ENCODE peak calls at places on chromosomes 2 and 18, in nine cellular contexts. M is dorsolateral prefrontal cortex; H is EH; G is effector CD4-positive, alpha-beta T cell; P is AG10803; S is NCI-H2081 treated with DMSO at 0.1 percent for 48 hours; W is GM23338; N is body of pancreas; O is astrocyte. X is an unnamed sample.

GRCh38 chr2:168910330-168910729 is 9.2 kb downstream of the G6PC2 start:
- DNase-seq in S (no peak), W (no peak), P (no peak), M (no peak), N (no peak), O (no peak), G (no peak), H (no peak), X (no peak)

GRCh38 chr2:210190345-210190744 is 19.1 kb upstream of the KANSL1L start:
- DNase-seq in H (no peak), N (no peak), P (no peak), W (no peak), G (no peak), O (no peak), S (no peak), M (no peak), X (no peak)

GRCh38 chr2:158495175-158495574 is 38.4 kb downstream of the PKP4 start:
- DNase-seq in G (no peak), W (no peak), S (no peak), N (no peak), O (peak; percentile 83), H (peak; percentile 93), P (peak; percentile 91), M (no peak), X (no peak)

GRCh38 chr2:209662091-209662490 is 109.5 kb upstream of the UNC80 start:
- DNase-seq in W (no peak), M (no peak), N (no peak), H (no peak), G (no peak), P (no peak), O (no peak), S (no peak), X (no peak)

GRCh38 chr2:150011336-150011735 is 423.8 kb upstream of the MMADHC start:
- DNase-seq in O (peak; percentile 25), M (no peak), G (no peak), W (no peak), S (no peak), N (no peak), P (no peak), H (no peak), X (no peak)

GRCh38 chr2:195768454-195768853 is 111.4 kb downstream of the SLC39A10 start:
- DNase-seq in N (no peak), M (no peak), P (no peak), O (peak; percentile 10), W (no peak), H (peak; percentile 3), G (no peak), S (no peak), X (no peak)

GRCh38 chr18:69257861-69258458 is 142.7 kb upstream of the DOK6 start:
- DNase-seq in O (peak; percentile 86), M (no peak), H (peak; percentile 84), S (no peak), G (no peak), P (peak; percentile 96), W (no peak), N (no peak), X (peak; percentile 11)

GRCh38 chr2:84851876-84852275 is 29.0 kb downstream of the TRABD2A start:
- DNase-seq in M (no peak), P (no peak), H (no peak), W (no peak), S (no peak), G (no peak), O (no peak), N (no peak), X (no peak)

GRCh38 chr2:126482582-126483464 is 173.1 kb upstream of the GYPC start:
- DNase-seq in P (no peak), W (peak; percentile 20), H (no peak), G (no peak), S (no peak), O (no peak), M (no peak), N (no peak), X (peak; percentile 40)

GRCh38 chr2:110869472-110870446 is 137.4 kb downstream of the ACOXL start:
- DNase-seq in H (peak; percentile 16), N (no peak), S (no peak), W (no peak), P (peak; percentile 1), O (peak; percentile 65), G (no peak), M (no peak), X (peak; percentile 41)

GRCh38 chr2:101307950-101308431 is 510 bp downstream of the RNF149 start:
- DNase-seq in P (peak; percentile 15), O (no peak), W (peak; percentile 45), N (peak; percentile 31), H (peak; percentile 16), M (no peak), G (peak; percentile 21), S (no peak), X (peak; percentile 54)

GRCh38 chr2:2870106-2870505 is 507.5 kb downstream of the EIPR1 start:
- DNase-seq in W (no peak), S (no peak), O (no peak), M (no peak), P (no peak), N (no peak), H (no peak), G (no peak), X (no peak)

GRCh38 chr2:240624950-240625621 is at the start of gene GPR35:
- DNase-seq in P (peak; percentile 76), O (peak; percentile 56), S (no peak), H (peak; percentile 86), G (peak; percentile 73), M (peak; percentile 51), N (no peak), W (no peak), X (no peak)

GRCh38 chr2:71889991-71890684 is 257.5 kb downstream of the CYP26B1 start:
- DNase-seq in M (no peak), S (no peak), W (no peak), P (peak; percentile 98), N (no peak), O (peak; percentile 86), H (peak; percentile 93), G (no peak), X (no peak)

GRCh38 chr2:42385225-42385624 is 24.2 kb upstream of the COX7A2L start:
- DNase-seq in M (no peak), P (no peak), N (no peak), G (no peak), S (no peak), H (peak; percentile 19), W (peak; percentile 65), O (no peak), X (peak; percentile 63)

GRCh38 chr2:47218066-47218581 is 63.0 kb upstream of the STPG4 start:
- DNase-seq in G (no peak), H (no peak), M (no peak), O (no peak), N (no peak), W (no peak), P (no peak), S (no peak), X (peak; percentile 34)

GRCh38 chr2:155377931-155378444 is 679.5 kb downstream of the KCNJ3 start:
- DNase-seq in M (no peak), O (peak; percentile 13), P (peak; percentile 2), H (no peak), W (no peak), N (no peak), G (no peak), S (no peak), X (no peak)

GRCh38 chr2:140759431-140760156 is 1371.2 kb downstream of the LRP1B start:
- DNase-seq in O (no peak), N (no peak), P (no peak), W (no peak), H (no peak), G (no peak), S (no peak), M (no peak), X (peak; percentile 29)

GRCh38 chr2:163453920-163454319 is 281.9 kb downstream of the FIGN start:
- DNase-seq in M (no peak), G (no peak), S (no peak), H (no peak), O (peak; percentile 66), N (no peak), W (no peak), P (no peak), X (no peak)

GRCh38 chr2:61023670-61024069 is 5.6 kb upstream of the PUS10 start:
- DNase-seq in H (no peak), P (no peak), G (no peak), M (no peak), O (no peak), S (no peak), W (no peak), N (no peak), X (no peak)

GRCh38 chr2:219851801-219852481 is 224.5 kb downstream of the SLC4A3 start:
- DNase-seq in P (peak; percentile 4), N (no peak), W (no peak), O (peak; percentile 36), H (peak; percentile 62), G (no peak), M (no peak), S (no peak), X (peak; percentile 27)

GRCh38 chr2:20164061-20164733 is 60.7 kb downstream of the SDC1 start:
- DNase-seq in S (no peak), O (peak; percentile 19), N (peak; percentile 5), G (no peak), H (peak; percentile 21), P (peak; percentile 42), M (no peak), W (peak; percentile 45), X (peak; percentile 48)

GRCh38 chr2:151410485-151410833 is 757 bp downstream of the RIF1 start:
- DNase-seq in P (no peak), S (no peak), W (peak; percentile 72), O (no peak), M (no peak), N (peak; percentile 26), G (peak; percentile 35), H (peak; percentile 33), X (peak; percentile 64)

GRCh38 chr2:20052872-20053281 is 1.4 kb upstream of the LAPTM4A start:
- DNase-seq in S (peak; percentile 41), H (peak; percentile 68), M (no peak), G (no peak), N (peak; percentile 52), P (peak; percentile 85), W (peak; percentile 20), O (peak; percentile 80), X (peak; percentile 27)

GRCh38 chr2:108607706-108608301 is 73.5 kb downstream of the LIMS1 start:
- DNase-seq in G (peak; percentile 31), H (peak; percentile 58), O (no peak), P (peak; percentile 31), W (peak; percentile 70), M (no peak), S (no peak), N (no peak), X (no peak)

GRCh38 chr2:219448099-219448775 is 13.6 kb downstream of the SPEG start:
- DNase-seq in P (no peak), O (no peak), W (peak; percentile 80), N (no peak), S (no peak), H (no peak), G (no peak), M (no peak), X (peak; percentile 71)

GRCh38 chr18:32922951-32923430 is 150.2 kb upstream of the KLHL14 start:
- DNase-seq in S (no peak), M (no peak), N (no peak), P (no peak), H (no peak), O (peak; percentile 82), G (no peak), W (no peak), X (no peak)

GRCh38 chr2:751474-751873 is 74.3 kb upstream of the TMEM18 start:
- DNase-seq in G (no peak), H (no peak), N (no peak), O (no peak), S (no peak), P (no peak), W (no peak), M (no peak), X (no peak)

GRCh38 chr2:207616185-207616584 is 9.0 kb downstream of the METTL21A start:
- DNase-seq in O (peak; percentile 53), G (no peak), P (peak; percentile 15), S (no peak), N (no peak), M (no peak), W (no peak), H (peak; percentile 53), X (no peak)

GRCh38 chr2:77768508-77768907 is 246.3 kb upstream of the LRRTM4 start:
- DNase-seq in N (no peak), O (no peak), G (no peak), P (no peak), M (no peak), S (no peak), H (no peak), W (no peak), X (no peak)

GRCh38 chr2:204726831-204727230 is 181.6 kb downstream of the PARD3B start:
- DNase-seq in H (no peak), M (no peak), O (no peak), G (no peak), W (no peak), N (no peak), P (no peak), S (no peak), X (no peak)

X was measured in iPS-NIHi11.